ENCODE peak calls at places on chromosomes 11 and 22, in eight cellular contexts. T is uterus, B is colonic mucosa, O is adrenal gland, I is astrocyte, K is NB4, E is psoas muscle, A is heart left ventricle. V is an unnamed sample.
A peak's percentile ranks its signal among the peaks of the same experiment; 100 is the strongest.

GRCh38 chr11:70500076-70500847 is 101.9 kb downstream of the CTTN start:
- DNase-seq in T (no peak), B (no peak), O (no peak), I (no peak), K (no peak), E (no peak), A (no peak), V (no peak)

GRCh38 chr11:103413266-103413888 is 304.2 kb downstream of the DYNC2H1 start:
- DNase-seq in T (no peak), B (no peak), O (no peak), I (no peak), K (no peak), E (no peak), A (no peak), V (no peak)

GRCh38 chr11:1517117-1518005 is 30.8 kb upstream of the MOB2 start:
- DNase-seq in T (no peak), B (no peak), O (no peak), I (no peak), K (no peak), E (no peak), A (no peak), V (no peak)

GRCh38 chr22:22692707-22693530 is 48.5 kb downstream of the GGTLC2 start:
- DNase-seq in T (no peak), B (peak; percentile 84), O (peak; percentile 65), I (peak; percentile 6), K (peak; percentile 31), E (no peak), A (no peak), V (peak; percentile 39)

GRCh38 chr11:33830903-33831648 is 56.8 kb upstream of the FBXO3 start:
- DNase-seq in T (no peak), B (no peak), O (no peak), I (no peak), K (no peak), E (no peak), A (no peak), V (peak; percentile 80)

GRCh38 chr11:35641206-35641885 is 21.2 kb upstream of the TRIM44 start:
- DNase-seq in T (no peak), B (no peak), O (no peak), I (peak; percentile 36), K (no peak), E (no peak), A (no peak), V (no peak)

GRCh38 chr22:44335066-44335839 is 22.5 kb upstream of the SHISAL1 start:
- DNase-seq in T (no peak), B (no peak), O (no peak), I (no peak), K (no peak), E (no peak), A (no peak), V (no peak)

GRCh38 chr11:1490651-1491050 is 4.1 kb upstream of the MOB2 start:
- DNase-seq in T (no peak), B (no peak), O (no peak), I (no peak), K (no peak), E (no peak), A (no peak), V (no peak)

GRCh38 chr11:10390375-10390774 is 64.7 kb upstream of the AMPD3 start:
- DNase-seq in T (no peak), B (no peak), O (no peak), I (no peak), K (no peak), E (no peak), A (no peak), V (no peak)

GRCh38 chr11:84819128-84819527 is 808.0 kb downstream of the DLG2 start:
- DNase-seq in T (no peak), B (no peak), O (no peak), I (peak; percentile 4), K (no peak), E (no peak), A (no peak), V (peak; percentile 38)

GRCh38 chr11:65793144-65793581 is 6.3 kb downstream of the OVOL1 start:
- DNase-seq in T (no peak), B (peak; percentile 93), O (no peak), I (no peak), K (no peak), E (no peak), A (no peak), V (peak; percentile 91)

GRCh38 chr11:126162286-126163030 is 49.0 kb downstream of the RPUSD4 start:
- DNase-seq in T (no peak), B (no peak), O (no peak), I (no peak), K (no peak), E (no peak), A (no peak), V (no peak)

GRCh38 chr11:6601041-6601461 is 2.4 kb downstream of the RRP8 start:
- DNase-seq in T (no peak), B (peak; percentile 16), O (no peak), I (no peak), K (no peak), E (no peak), A (no peak), V (no peak)

GRCh38 chr11:13007702-13008435 is 1.2 kb upstream of the RASSF10 start:
- DNase-seq in T (no peak), B (peak; percentile 26), O (no peak), I (no peak), K (no peak), E (no peak), A (no peak), V (peak; percentile 90)
- H3K4me3 ChIP-seq in T (no peak overlapping the region), B (no peak overlapping the region), O (no peak overlapping the region), I (no peak overlapping the region), K (no peak overlapping the region), E (no peak overlapping the region), A (no peak overlapping the region), V (peak overlapping the region; percentile 50)

GRCh38 chr11:96141649-96142048 is 201.3 kb downstream of the MAML2 start:
- DNase-seq in T (no peak), B (no peak), O (no peak), I (no peak), K (no peak), E (no peak), A (no peak), V (no peak)
- TF ChIP-seq CTCF in T (no peak), B (no peak), O (no peak), I (no peak), K (no peak), E (no peak), A (no peak), V (no peak)

DNA sequence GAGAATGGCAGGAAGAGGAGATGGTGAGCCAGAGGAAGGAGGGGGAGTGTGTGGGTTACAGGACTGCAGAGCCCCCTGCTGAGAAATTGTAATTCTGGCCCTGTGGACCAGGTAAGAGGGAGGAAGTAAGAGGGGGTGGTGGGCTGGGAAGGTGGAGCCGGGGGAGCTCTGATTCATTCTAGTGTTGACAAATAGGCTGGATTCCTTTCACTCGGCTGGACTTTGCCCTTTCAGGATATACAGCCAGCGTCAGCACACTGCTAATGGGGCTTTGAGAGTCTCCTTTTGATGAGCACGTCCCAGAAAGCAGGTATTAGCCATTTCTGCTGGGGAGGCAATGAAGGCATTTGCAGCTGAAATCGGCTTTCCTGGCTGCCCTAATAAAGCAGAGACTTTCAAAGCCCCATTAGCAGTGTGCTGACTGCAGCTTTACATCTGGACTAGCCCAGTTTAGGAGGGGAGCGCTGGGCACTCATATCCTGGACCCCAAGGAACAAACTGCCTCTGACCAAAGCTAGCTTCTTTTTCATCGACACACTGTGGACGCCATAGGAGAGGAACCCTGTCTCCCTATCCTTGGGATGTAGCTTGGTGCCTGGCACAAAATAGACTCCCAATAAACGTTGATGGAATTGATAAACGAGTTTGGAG is 44.8 kb upstream of the CADM1 start:
- DNase-seq in T (no peak), B (peak; percentile 30), O (no peak), I (no peak), K (no peak), E (no peak), A (no peak), V (no peak)
- H3K4me3 ChIP-seq in T (no peak overlapping the region), B (no peak overlapping the region), O (no peak overlapping the region), I (no peak overlapping the region), K (no peak overlapping the region), E (no peak overlapping the region), A (no peak overlapping the region), V (no peak overlapping the region)

DNA sequence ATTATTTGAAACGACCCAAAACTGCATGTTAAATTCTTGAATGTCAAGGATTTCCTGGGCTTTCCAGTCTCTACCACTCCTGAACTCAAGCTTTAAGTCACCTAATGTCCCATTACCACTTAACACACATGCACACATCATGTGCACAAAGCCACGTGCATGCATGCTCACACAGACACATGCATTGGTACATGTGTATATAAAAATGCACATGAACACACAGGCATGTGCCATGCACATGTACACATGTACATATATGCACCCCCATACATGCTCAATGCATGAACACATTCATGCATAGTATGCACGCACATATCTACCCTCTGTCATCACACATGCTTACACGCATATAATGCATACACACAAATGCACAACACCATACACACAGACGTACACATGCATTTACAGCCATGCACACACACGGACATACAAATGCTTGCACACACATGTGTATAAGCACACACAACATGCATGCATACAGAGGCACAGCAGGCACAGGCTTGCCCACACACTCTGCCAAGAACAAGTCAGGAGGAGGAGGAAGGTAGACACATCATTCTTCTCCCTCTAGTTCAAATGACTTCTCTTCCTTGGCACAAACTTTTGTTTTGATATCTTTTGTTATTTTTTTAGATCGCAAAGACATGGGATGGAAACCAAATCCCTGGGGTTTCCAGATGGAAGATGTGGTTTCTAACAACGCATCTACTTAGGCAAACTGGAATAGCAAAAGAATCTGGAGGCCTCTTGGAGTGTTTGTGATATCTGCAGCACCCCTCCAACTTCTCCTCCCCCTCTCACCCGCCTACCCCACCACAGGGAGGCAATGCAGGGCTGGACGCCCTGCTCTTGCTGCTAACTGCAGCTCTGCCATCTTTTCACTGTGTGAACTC is 24.6 kb downstream of the RASD2 start:
- DNase-seq in T (no peak), B (no peak), O (no peak), I (peak; percentile 74), K (no peak), E (no peak), A (no peak), V (peak; percentile 21)
- TF ChIP-seq CTCF in T (no peak), B (no peak), O (no peak), I (no peak), K (no peak), E (no peak), A (no peak), V (no peak)

DNA sequence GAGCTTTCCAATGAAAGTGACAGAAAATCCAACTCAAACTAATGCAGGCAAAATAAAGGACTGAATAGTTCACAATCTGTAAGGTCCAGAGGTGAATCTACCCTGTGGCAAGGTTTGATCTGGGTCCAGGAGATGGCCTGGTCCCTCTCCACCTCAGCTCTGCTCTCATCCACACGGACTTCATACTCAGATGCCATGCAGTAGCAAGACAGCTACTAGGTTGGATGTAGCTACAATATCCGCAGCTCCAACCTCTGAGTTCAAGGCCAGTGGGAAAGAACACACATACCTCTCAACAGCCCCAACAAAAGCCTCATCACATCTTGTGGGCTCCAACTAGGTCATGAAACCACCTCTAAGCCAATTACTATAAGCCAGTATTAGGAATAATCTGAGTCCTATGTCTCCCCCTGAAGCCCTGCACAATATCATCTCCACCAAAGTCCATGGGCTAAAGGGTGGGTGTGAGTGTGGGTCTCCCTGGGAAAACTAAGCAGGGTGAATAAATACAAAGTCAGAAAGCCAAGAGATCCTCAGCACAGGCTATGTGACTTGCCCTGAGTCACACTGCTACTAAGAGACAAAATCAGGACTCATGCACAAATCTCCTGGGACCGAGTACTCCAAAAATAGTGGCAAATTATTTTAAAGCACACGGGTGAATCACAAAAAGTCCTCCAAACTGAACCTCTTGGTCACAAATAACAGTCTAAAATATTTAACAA is 78.8 kb downstream of the LARGE1 start:
- DNase-seq in T (no peak), B (no peak), O (no peak), I (no peak), K (peak; percentile 25), E (no peak), A (no peak), V (no peak)
- H3K4me3 ChIP-seq in T (no peak overlapping the region), B (no peak overlapping the region), O (no peak overlapping the region), I (no peak overlapping the region), K (no peak overlapping the region), E (no peak overlapping the region), A (no peak overlapping the region), V (no peak overlapping the region)

GRCh38 chr11:130623909-130624668 is 175.6 kb downstream of the ADAMTS15 start:
- DNase-seq in T (no peak), B (no peak), O (no peak), I (peak; percentile 38), K (no peak), E (no peak), A (no peak), V (no peak)
- TF ChIP-seq CTCF in T (no peak), B (no peak), O (no peak), I (no peak), K (no peak), E (no peak), A (no peak), V (no peak)